ENCODE peak calls at places on chromosomes 7 and 10, in seven cellular contexts. E is keratinocyte; C is HCT116; T is effector memory CD4-positive, alpha-beta T cell; V is BE2C; K is adrenal gland; Y is transverse colon. W is an unnamed sample. For H3K4me1, the result is how much of the 10 kb centered on the place peaks cover.

GRCh38 chr7:23680417-23681405 is 712 bp downstream of the FAM221A start:
- DNase-seq in E (no peak), V (no peak), Y (peak), K (peak), T (peak), C (no peak), W (peak)

GRCh38 chr10:116756277-116756676 is 13.9 kb upstream of the HSPA12A start:
- DNase-seq in V (no peak), T (no peak), E (no peak), C (no peak), K (peak), Y (peak), W (no peak)

GRCh38 chr7:3501671-3502070 is 200.6 kb downstream of the SDK1 start:
- DNase-seq in C (no peak), V (no peak), T (no peak), K (no peak), Y (no peak), E (no peak), W (no peak)

GRCh38 chr10:88565072-88565471 is 18.0 kb downstream of the RNLS start:
- DNase-seq in C (peak), T (no peak), E (no peak), Y (no peak), V (no peak), K (no peak), W (no peak)

GRCh38 chr7:16982640-16983103 is 100.9 kb upstream of the AGR3 start:
- DNase-seq in K (peak), C (peak), E (no peak), T (no peak), V (peak), Y (peak), W (peak)

GRCh38 chr7:99120503-99120902 is 23.4 kb downstream of the SMURF1 start:
- DNase-seq in V (no peak), K (no peak), C (no peak), T (no peak), Y (no peak), E (no peak), W (no peak)

GRCh38 chr7:125563964-125564529 is 634.4 kb upstream of the POT1 start:
- DNase-seq in E (no peak), K (no peak), Y (no peak), C (no peak), T (no peak), V (no peak), W (no peak)

GRCh38 chr10:62062752-62063512 is 161.4 kb downstream of the ARID5B start:
- DNase-seq in Y (no peak), C (no peak), E (no peak), V (no peak), T (no peak), K (no peak), W (no peak)

GRCh38 chr7:81776159-81776558 is 6.3 kb upstream of the HGF start:
- DNase-seq in E (no peak), C (no peak), K (no peak), T (no peak), V (no peak), Y (no peak), W (no peak)

GRCh38 chr7:134905375-134905774 is 80.9 kb upstream of the AGBL3 start:
- DNase-seq in T (no peak), V (no peak), K (peak), E (no peak), Y (peak), C (no peak), W (no peak)

GRCh38 chr10:72079356-72079755 is 9.0 kb downstream of the SPOCK2 start:
- DNase-seq in E (no peak), T (peak), Y (no peak), V (no peak), C (no peak), K (no peak), W (peak)

GRCh38 chr7:140006600-140006999 is 56.2 kb downstream of the PARP12 start:
- DNase-seq in K (no peak), T (no peak), E (no peak), V (no peak), C (no peak), Y (no peak), W (no peak)

GRCh38 chr7:102208826-102209225 is 77.8 kb upstream of the SH2B2 start:
- DNase-seq in T (no peak), K (no peak), E (no peak), C (no peak), V (no peak), Y (peak), W (no peak)

GRCh38 chr7:150627959-150628358 is 4.2 kb downstream of the GIMAP6 start:
- DNase-seq in Y (no peak), K (no peak), T (no peak), V (no peak), C (no peak), E (no peak), W (no peak)

GRCh38 chr7:30911133-30911532 is 520 bp upstream of the AQP1 start:
- DNase-seq in K (no peak), Y (no peak), C (no peak), E (no peak), V (no peak), T (no peak), W (no peak)
- H3K4me1 ChIP-seq in K (under half), Y (under half), C (under half), E (under half), V (under half), T (under half), W (under half)

DNA sequence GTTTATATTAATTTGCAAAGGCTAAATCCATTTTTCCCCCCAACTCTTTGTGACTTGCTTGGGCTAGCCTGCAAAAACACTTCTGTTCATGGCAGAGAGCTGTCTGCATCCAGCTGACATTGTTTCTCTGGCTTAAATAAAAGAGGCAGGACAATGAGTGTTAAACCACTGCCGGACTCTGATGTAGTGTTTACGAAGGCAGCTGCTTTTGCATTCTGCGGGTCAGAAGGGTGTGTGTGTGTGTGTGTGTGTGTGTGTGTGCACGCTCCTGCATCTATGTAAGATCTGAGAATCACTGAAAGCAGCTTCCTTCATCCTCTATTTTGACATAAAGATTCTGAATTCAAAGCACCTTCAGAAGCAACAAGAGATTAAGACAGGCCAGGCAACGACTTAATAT is 28.3 kb downstream of the NRP1 start:
- DNase-seq in E (no peak), Y (no peak), C (no peak), T (no peak), V (no peak), K (no peak), W (no peak)
- H3K4me1 ChIP-seq in E (under half), Y (under half), C (under half), T (under half), V (under half), K (under half), W (under half)

GRCh38 chr7:130919316-130920103 is 185.5 kb upstream of the KLF14 start:
- DNase-seq in K (no peak), C (no peak), T (no peak), E (no peak), Y (no peak), V (no peak), W (no peak)
- H3K4me1 ChIP-seq in K (half or more), C (half or more), T (half or more), E (half or more), Y (half or more), V (under half), W (half or more)

GRCh38 chr10:48418189-48418588 is 111.7 kb downstream of the MAPK8 start:
- DNase-seq in C (no peak), Y (no peak), K (no peak), V (no peak), T (no peak), E (no peak), W (no peak)
- H3K4me1 ChIP-seq in C (under half), Y (under half), K (under half), V (under half), T (under half), E (under half), W (under half)

GRCh38 chr10:104331208-104331838 is 6.9 kb downstream of the ITPRIP start:
- DNase-seq in V (no peak), T (no peak), C (peak), K (no peak), Y (peak), E (no peak), W (no peak)
- H3K4me1 ChIP-seq in V (under half), T (half or more), C (half or more), K (half or more), Y (half or more), E (half or more), W (half or more)

DNA sequence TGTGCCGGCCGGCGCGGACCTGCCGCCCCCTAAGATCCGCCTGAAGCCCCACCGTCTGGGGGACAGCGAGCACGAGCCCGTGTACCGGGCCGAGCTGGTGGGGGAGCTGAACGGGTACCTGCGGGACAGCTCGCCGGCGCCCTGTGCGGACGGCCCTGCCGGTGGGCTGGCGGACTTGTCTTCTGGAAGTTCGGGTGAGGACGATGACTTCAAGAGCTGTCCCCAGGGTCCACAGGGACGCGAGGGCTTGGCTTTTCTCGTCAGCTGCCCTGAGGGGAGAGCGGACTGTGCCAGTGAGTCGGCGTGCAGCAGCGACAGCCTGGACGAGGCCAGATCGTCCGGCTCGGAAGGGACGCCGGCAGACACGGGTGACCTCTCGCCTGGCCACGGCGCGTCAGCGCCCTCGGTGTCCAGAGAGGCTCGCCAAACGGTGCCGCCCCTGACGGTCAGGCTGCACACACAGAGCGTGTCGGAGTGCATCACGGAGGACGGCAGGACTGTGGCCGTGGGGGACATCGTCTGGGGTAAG is 8.5 kb downstream of the PWWP2B start:
- DNase-seq in Y (no peak), K (no peak), C (no peak), V (no peak), E (no peak), T (no peak), W (no peak)
- H3K4me1 ChIP-seq in Y (half or more), K (half or more), C (under half), V (under half), E (under half), T (under half), W (under half)

DNA sequence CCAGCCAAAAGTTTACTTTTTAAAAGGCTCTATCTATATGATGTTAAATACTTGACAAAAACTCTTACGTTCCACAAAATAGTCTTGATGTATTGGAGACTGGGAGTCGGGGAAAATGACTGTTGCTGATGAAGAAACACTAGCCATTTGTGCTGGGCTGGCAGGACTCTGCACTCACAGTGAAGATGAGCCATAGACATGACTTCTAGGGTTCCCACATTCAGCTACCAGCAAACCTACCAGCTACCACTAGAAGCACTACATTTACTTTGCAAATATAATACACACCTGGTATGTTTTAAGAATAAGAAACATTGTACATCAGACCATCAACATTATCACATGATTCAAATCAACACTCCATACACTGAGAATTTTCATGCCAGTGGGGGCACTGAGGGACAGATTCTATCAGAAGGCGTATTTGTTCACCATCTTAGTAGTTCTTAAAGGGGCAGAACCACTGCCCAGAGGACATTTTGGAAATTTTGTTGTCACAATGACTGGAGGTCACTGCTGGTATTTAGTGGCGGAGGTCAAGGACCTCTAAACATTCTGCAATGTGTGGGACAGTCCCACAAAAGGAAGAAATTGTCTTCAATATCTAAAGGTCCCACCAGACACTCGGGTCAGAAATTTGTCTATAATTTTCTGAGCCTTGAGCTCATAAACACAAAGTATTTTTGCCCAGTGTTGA is 52.3 kb downstream of the PARD3 start:
- DNase-seq in C (no peak), K (no peak), V (no peak), T (no peak), Y (no peak), E (no peak), W (no peak)
- H3K4me1 ChIP-seq in C (under half), K (half or more), V (under half), T (under half), Y (under half), E (half or more), W (under half)

GRCh38 chr10:110498087-110498981 is 627 bp downstream of the DUSP5 start:
- DNase-seq in E (no peak), K (peak), T (peak), V (peak), Y (peak), C (no peak), W (peak)
- H3K4me1 ChIP-seq in E (under half), K (half or more), T (under half), V (under half), Y (half or more), C (half or more), W (half or more)

DNA sequence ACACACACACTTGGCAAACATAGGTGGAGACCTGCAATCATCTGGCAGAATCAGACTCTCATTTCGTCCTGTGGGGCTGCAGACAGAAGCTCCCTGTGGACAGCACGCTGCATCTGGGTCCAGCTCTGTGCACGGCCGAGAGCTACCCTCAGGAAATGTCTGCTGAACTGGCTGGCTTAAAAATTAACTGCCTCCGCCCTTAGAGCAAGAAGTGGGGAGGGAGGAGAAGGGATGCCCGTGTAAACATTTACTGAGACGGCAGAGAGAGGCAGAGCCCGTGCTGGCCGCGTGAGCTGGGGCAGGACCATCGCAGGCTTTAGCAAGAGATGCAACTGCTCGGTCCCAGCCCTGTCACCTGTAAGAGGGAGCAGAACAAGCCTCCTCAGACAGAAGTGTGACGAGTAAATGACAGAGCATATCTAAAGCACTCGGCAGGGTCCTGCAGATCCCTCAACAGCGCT is 81.8 kb downstream of the TNS3 start:
- DNase-seq in Y (peak), E (no peak), C (no peak), V (no peak), K (no peak), T (no peak), W (no peak)
- H3K4me1 ChIP-seq in Y (half or more), E (under half), C (under half), V (under half), K (half or more), T (under half), W (under half)

GRCh38 chr10:129794056-129794455 is 170.0 kb downstream of the EBF3 start:
- DNase-seq in E (no peak), Y (no peak), T (no peak), V (no peak), K (no peak), C (no peak), W (no peak)
- H3K4me1 ChIP-seq in E (under half), Y (under half), T (under half), V (under half), K (under half), C (under half), W (under half)